ENCODE peak calls at places on chromosomes 11 and 22, in nine cellular contexts. One of them, this sample, is unnamed.

GRCh38 chr11:119144825-119145476 is 3.9 kb upstream of the ABCG4 start:
- DNase-seq in activated T-helper 1 cell treated with anti-CD3 and anti-CD28 coated beads, Interleukin-12 subunit alpha, Interleukin-12 subunit beta, Interleukin-2, Interleukin-4 antibody, amounts not matched to agents 30 ng/mL and 10 ng/mL and 1 ng/mL, durations not matched to agents 14 hours and 24 hours and 36 hours: no peak
- DNase-seq in fibroblast of lung: peak; percentile 71
- DNase-seq in ELR: peak; percentile 85
- DNase-seq in effector memory CD8-positive, alpha-beta T cell: no peak
- DNase-seq in putamen: no peak
- DNase-seq in epithelial cell of esophagus: peak; percentile 77
- DNase-seq in activated CD4-positive, alpha-beta T cell treated with anti-CD3 and anti-CD28 coated beads, Interleukin-2, amount 10 ng/mL, durations not matched to agents 7 days and 5 days: peak; percentile 34
- DNase-seq in posterior vena cava: no peak
- DNase-seq in this sample: peak; percentile 42

GRCh38 chr11:7673724-7674434 is 579 bp upstream of the CYB5R2 start:
- DNase-seq in ELR: peak; percentile 74
- DNase-seq in putamen: no peak
- DNase-seq in activated T-helper 1 cell treated with anti-CD3 and anti-CD28 coated beads, Interleukin-12 subunit alpha, Interleukin-12 subunit beta, Interleukin-2, Interleukin-4 antibody, amounts not matched to agents 30 ng/mL and 10 ng/mL and 1 ng/mL, durations not matched to agents 14 hours and 24 hours and 36 hours: no peak
- DNase-seq in activated CD4-positive, alpha-beta T cell treated with anti-CD3 and anti-CD28 coated beads, Interleukin-2, amount 10 ng/mL, durations not matched to agents 7 days and 5 days: no peak
- DNase-seq in effector memory CD8-positive, alpha-beta T cell: no peak
- DNase-seq in epithelial cell of esophagus: peak; percentile 56
- DNase-seq in fibroblast of lung: no peak
- DNase-seq in posterior vena cava: no peak
- DNase-seq in this sample: no peak

GRCh38 chr22:44586337-44586990 is 88.4 kb upstream of the RTL6 start:
- DNase-seq in posterior vena cava: peak; percentile 48
- DNase-seq in activated T-helper 1 cell treated with anti-CD3 and anti-CD28 coated beads, Interleukin-12 subunit alpha, Interleukin-12 subunit beta, Interleukin-2, Interleukin-4 antibody, amounts not matched to agents 30 ng/mL and 10 ng/mL and 1 ng/mL, durations not matched to agents 14 hours and 24 hours and 36 hours: no peak
- DNase-seq in effector memory CD8-positive, alpha-beta T cell: no peak
- DNase-seq in fibroblast of lung: no peak
- DNase-seq in putamen: no peak
- DNase-seq in activated CD4-positive, alpha-beta T cell treated with anti-CD3 and anti-CD28 coated beads, Interleukin-2, amount 10 ng/mL, durations not matched to agents 7 days and 5 days: no peak
- DNase-seq in ELR: no peak
- DNase-seq in epithelial cell of esophagus: peak; percentile 25
- DNase-seq in this sample: no peak

GRCh38 chr22:50251472-50252054 is 498 bp upstream of the HDAC10 start:
- DNase-seq in posterior vena cava: no peak
- DNase-seq in epithelial cell of esophagus: no peak
- DNase-seq in fibroblast of lung: no peak
- DNase-seq in ELR: no peak
- DNase-seq in activated CD4-positive, alpha-beta T cell treated with anti-CD3 and anti-CD28 coated beads, Interleukin-2, amount 10 ng/mL, durations not matched to agents 7 days and 5 days: no peak
- DNase-seq in putamen: no peak
- DNase-seq in effector memory CD8-positive, alpha-beta T cell: no peak
- DNase-seq in activated T-helper 1 cell treated with anti-CD3 and anti-CD28 coated beads, Interleukin-12 subunit alpha, Interleukin-12 subunit beta, Interleukin-2, Interleukin-4 antibody, amounts not matched to agents 30 ng/mL and 10 ng/mL and 1 ng/mL, durations not matched to agents 14 hours and 24 hours and 36 hours: no peak
- DNase-seq in this sample: no peak

GRCh38 chr11:45596571-45596970 is 68.9 kb downstream of the CHST1 start:
- DNase-seq in epithelial cell of esophagus: no peak
- DNase-seq in putamen: no peak
- DNase-seq in posterior vena cava: no peak
- DNase-seq in effector memory CD8-positive, alpha-beta T cell: no peak
- DNase-seq in fibroblast of lung: no peak
- DNase-seq in activated T-helper 1 cell treated with anti-CD3 and anti-CD28 coated beads, Interleukin-12 subunit alpha, Interleukin-12 subunit beta, Interleukin-2, Interleukin-4 antibody, amounts not matched to agents 30 ng/mL and 10 ng/mL and 1 ng/mL, durations not matched to agents 14 hours and 24 hours and 36 hours: no peak
- DNase-seq in ELR: no peak
- DNase-seq in activated CD4-positive, alpha-beta T cell treated with anti-CD3 and anti-CD28 coated beads, Interleukin-2, amount 10 ng/mL, durations not matched to agents 7 days and 5 days: no peak
- DNase-seq in this sample: no peak

GRCh38 chr11:58058276-58059010 is 27.7 kb downstream of the OR6Q1 start:
- DNase-seq in activated T-helper 1 cell treated with anti-CD3 and anti-CD28 coated beads, Interleukin-12 subunit alpha, Interleukin-12 subunit beta, Interleukin-2, Interleukin-4 antibody, amounts not matched to agents 30 ng/mL and 10 ng/mL and 1 ng/mL, durations not matched to agents 14 hours and 24 hours and 36 hours: no peak
- DNase-seq in effector memory CD8-positive, alpha-beta T cell: no peak
- DNase-seq in activated CD4-positive, alpha-beta T cell treated with anti-CD3 and anti-CD28 coated beads, Interleukin-2, amount 10 ng/mL, durations not matched to agents 7 days and 5 days: no peak
- DNase-seq in fibroblast of lung: no peak
- DNase-seq in ELR: peak; percentile 8
- DNase-seq in putamen: no peak
- DNase-seq in epithelial cell of esophagus: peak; percentile 52
- DNase-seq in posterior vena cava: no peak
- DNase-seq in this sample: peak; percentile 17

GRCh38 chr11:97111559-97111958 is 721.7 kb downstream of the JRKL start:
- DNase-seq in epithelial cell of esophagus: no peak
- DNase-seq in fibroblast of lung: no peak
- DNase-seq in putamen: no peak
- DNase-seq in effector memory CD8-positive, alpha-beta T cell: no peak
- DNase-seq in posterior vena cava: peak; percentile 50
- DNase-seq in activated T-helper 1 cell treated with anti-CD3 and anti-CD28 coated beads, Interleukin-12 subunit alpha, Interleukin-12 subunit beta, Interleukin-2, Interleukin-4 antibody, amounts not matched to agents 30 ng/mL and 10 ng/mL and 1 ng/mL, durations not matched to agents 14 hours and 24 hours and 36 hours: no peak
- DNase-seq in activated CD4-positive, alpha-beta T cell treated with anti-CD3 and anti-CD28 coated beads, Interleukin-2, amount 10 ng/mL, durations not matched to agents 7 days and 5 days: no peak
- DNase-seq in ELR: no peak
- DNase-seq in this sample: no peak

GRCh38 chr11:13003726-13004493 is 5.2 kb upstream of the RASSF10 start:
- DNase-seq in fibroblast of lung: peak; percentile 94
- DNase-seq in putamen: no peak
- DNase-seq in activated CD4-positive, alpha-beta T cell treated with anti-CD3 and anti-CD28 coated beads, Interleukin-2, amount 10 ng/mL, durations not matched to agents 7 days and 5 days: no peak
- DNase-seq in posterior vena cava: no peak
- DNase-seq in effector memory CD8-positive, alpha-beta T cell: no peak
- DNase-seq in activated T-helper 1 cell treated with anti-CD3 and anti-CD28 coated beads, Interleukin-12 subunit alpha, Interleukin-12 subunit beta, Interleukin-2, Interleukin-4 antibody, amounts not matched to agents 30 ng/mL and 10 ng/mL and 1 ng/mL, durations not matched to agents 14 hours and 24 hours and 36 hours: no peak
- DNase-seq in epithelial cell of esophagus: no peak
- DNase-seq in ELR: no peak
- DNase-seq in this sample: no peak

GRCh38 chr22:46092011-46092410 is 58.3 kb upstream of the PPARA start:
- DNase-seq in activated T-helper 1 cell treated with anti-CD3 and anti-CD28 coated beads, Interleukin-12 subunit alpha, Interleukin-12 subunit beta, Interleukin-2, Interleukin-4 antibody, amounts not matched to agents 30 ng/mL and 10 ng/mL and 1 ng/mL, durations not matched to agents 14 hours and 24 hours and 36 hours: no peak
- DNase-seq in epithelial cell of esophagus: no peak
- DNase-seq in ELR: no peak
- DNase-seq in putamen: no peak
- DNase-seq in posterior vena cava: no peak
- DNase-seq in activated CD4-positive, alpha-beta T cell treated with anti-CD3 and anti-CD28 coated beads, Interleukin-2, amount 10 ng/mL, durations not matched to agents 7 days and 5 days: no peak
- DNase-seq in fibroblast of lung: no peak
- DNase-seq in effector memory CD8-positive, alpha-beta T cell: no peak
- DNase-seq in this sample: no peak

GRCh38 chr11:75078233-75078632 is 18.4 kb downstream of the OR2AT4 start:
- DNase-seq in putamen: no peak
- DNase-seq in activated T-helper 1 cell treated with anti-CD3 and anti-CD28 coated beads, Interleukin-12 subunit alpha, Interleukin-12 subunit beta, Interleukin-2, Interleukin-4 antibody, amounts not matched to agents 30 ng/mL and 10 ng/mL and 1 ng/mL, durations not matched to agents 14 hours and 24 hours and 36 hours: no peak
- DNase-seq in activated CD4-positive, alpha-beta T cell treated with anti-CD3 and anti-CD28 coated beads, Interleukin-2, amount 10 ng/mL, durations not matched to agents 7 days and 5 days: no peak
- DNase-seq in effector memory CD8-positive, alpha-beta T cell: no peak
- DNase-seq in ELR: peak; percentile 56
- DNase-seq in posterior vena cava: no peak
- DNase-seq in epithelial cell of esophagus: no peak
- DNase-seq in fibroblast of lung: peak; percentile 22
- DNase-seq in this sample: peak; percentile 36

GRCh38 chr22:41043727-41044126 is 48.7 kb upstream of the EP300 start:
- DNase-seq in activated T-helper 1 cell treated with anti-CD3 and anti-CD28 coated beads, Interleukin-12 subunit alpha, Interleukin-12 subunit beta, Interleukin-2, Interleukin-4 antibody, amounts not matched to agents 30 ng/mL and 10 ng/mL and 1 ng/mL, durations not matched to agents 14 hours and 24 hours and 36 hours: no peak
- DNase-seq in ELR: no peak
- DNase-seq in fibroblast of lung: no peak
- DNase-seq in effector memory CD8-positive, alpha-beta T cell: no peak
- DNase-seq in activated CD4-positive, alpha-beta T cell treated with anti-CD3 and anti-CD28 coated beads, Interleukin-2, amount 10 ng/mL, durations not matched to agents 7 days and 5 days: no peak
- DNase-seq in posterior vena cava: no peak
- DNase-seq in putamen: no peak
- DNase-seq in epithelial cell of esophagus: no peak
- DNase-seq in this sample: no peak

GRCh38 chr11:78350646-78351165 is 66.9 kb downstream of the GAB2 start:
- DNase-seq in ELR: peak; percentile 32
- DNase-seq in epithelial cell of esophagus: no peak
- DNase-seq in putamen: peak; percentile 82
- DNase-seq in activated CD4-positive, alpha-beta T cell treated with anti-CD3 and anti-CD28 coated beads, Interleukin-2, amount 10 ng/mL, durations not matched to agents 7 days and 5 days: no peak
- DNase-seq in posterior vena cava: no peak
- DNase-seq in activated T-helper 1 cell treated with anti-CD3 and anti-CD28 coated beads, Interleukin-12 subunit alpha, Interleukin-12 subunit beta, Interleukin-2, Interleukin-4 antibody, amounts not matched to agents 30 ng/mL and 10 ng/mL and 1 ng/mL, durations not matched to agents 14 hours and 24 hours and 36 hours: no peak
- DNase-seq in fibroblast of lung: peak; percentile 67
- DNase-seq in effector memory CD8-positive, alpha-beta T cell: no peak
- DNase-seq in this sample: no peak

GRCh38 chr22:49664371-49664881 is 163.2 kb downstream of the BRD1 start:
- DNase-seq in effector memory CD8-positive, alpha-beta T cell: no peak
- DNase-seq in activated CD4-positive, alpha-beta T cell treated with anti-CD3 and anti-CD28 coated beads, Interleukin-2, amount 10 ng/mL, durations not matched to agents 7 days and 5 days: no peak
- DNase-seq in ELR: no peak
- DNase-seq in fibroblast of lung: no peak
- DNase-seq in putamen: no peak
- DNase-seq in posterior vena cava: no peak
- DNase-seq in activated T-helper 1 cell treated with anti-CD3 and anti-CD28 coated beads, Interleukin-12 subunit alpha, Interleukin-12 subunit beta, Interleukin-2, Interleukin-4 antibody, amounts not matched to agents 30 ng/mL and 10 ng/mL and 1 ng/mL, durations not matched to agents 14 hours and 24 hours and 36 hours: no peak
- DNase-seq in epithelial cell of esophagus: no peak
- DNase-seq in this sample: no peak

GRCh38 chr11:28767574-28767973 is 659.4 kb downstream of the METTL15 start:
- DNase-seq in epithelial cell of esophagus: peak; percentile 63
- DNase-seq in posterior vena cava: no peak
- DNase-seq in effector memory CD8-positive, alpha-beta T cell: no peak
- DNase-seq in putamen: no peak
- DNase-seq in fibroblast of lung: peak; percentile 93
- DNase-seq in activated T-helper 1 cell treated with anti-CD3 and anti-CD28 coated beads, Interleukin-12 subunit alpha, Interleukin-12 subunit beta, Interleukin-2, Interleukin-4 antibody, amounts not matched to agents 30 ng/mL and 10 ng/mL and 1 ng/mL, durations not matched to agents 14 hours and 24 hours and 36 hours: no peak
- DNase-seq in activated CD4-positive, alpha-beta T cell treated with anti-CD3 and anti-CD28 coated beads, Interleukin-2, amount 10 ng/mL, durations not matched to agents 7 days and 5 days: no peak
- DNase-seq in ELR: peak; percentile 78
- DNase-seq in this sample: no peak

GRCh38 chr11:133157180-133157579 is 375.1 kb downstream of the OPCML start:
- DNase-seq in epithelial cell of esophagus: no peak
- DNase-seq in activated T-helper 1 cell treated with anti-CD3 and anti-CD28 coated beads, Interleukin-12 subunit alpha, Interleukin-12 subunit beta, Interleukin-2, Interleukin-4 antibody, amounts not matched to agents 30 ng/mL and 10 ng/mL and 1 ng/mL, durations not matched to agents 14 hours and 24 hours and 36 hours: no peak
- DNase-seq in ELR: no peak
- DNase-seq in fibroblast of lung: no peak
- DNase-seq in effector memory CD8-positive, alpha-beta T cell: no peak
- DNase-seq in activated CD4-positive, alpha-beta T cell treated with anti-CD3 and anti-CD28 coated beads, Interleukin-2, amount 10 ng/mL, durations not matched to agents 7 days and 5 days: no peak
- DNase-seq in posterior vena cava: no peak
- DNase-seq in putamen: no peak
- DNase-seq in this sample: no peak

GRCh38 chr22:36017661-36018091 is 10.9 kb downstream of the RBFOX2 start:
- DNase-seq in effector memory CD8-positive, alpha-beta T cell: no peak
- DNase-seq in posterior vena cava: no peak
- DNase-seq in fibroblast of lung: no peak
- DNase-seq in activated T-helper 1 cell treated with anti-CD3 and anti-CD28 coated beads, Interleukin-12 subunit alpha, Interleukin-12 subunit beta, Interleukin-2, Interleukin-4 antibody, amounts not matched to agents 30 ng/mL and 10 ng/mL and 1 ng/mL, durations not matched to agents 14 hours and 24 hours and 36 hours: no peak
- DNase-seq in putamen: no peak
- DNase-seq in epithelial cell of esophagus: no peak
- DNase-seq in ELR: no peak
- DNase-seq in activated CD4-positive, alpha-beta T cell treated with anti-CD3 and anti-CD28 coated beads, Interleukin-2, amount 10 ng/mL, durations not matched to agents 7 days and 5 days: no peak
- DNase-seq in this sample: no peak

GRCh38 chr22:48340727-48341709 is 1486.7 kb downstream of the BRD1 start:
- DNase-seq in fibroblast of lung: no peak
- DNase-seq in posterior vena cava: no peak
- DNase-seq in activated T-helper 1 cell treated with anti-CD3 and anti-CD28 coated beads, Interleukin-12 subunit alpha, Interleukin-12 subunit beta, Interleukin-2, Interleukin-4 antibody, amounts not matched to agents 30 ng/mL and 10 ng/mL and 1 ng/mL, durations not matched to agents 14 hours and 24 hours and 36 hours: no peak
- DNase-seq in putamen: no peak
- DNase-seq in epithelial cell of esophagus: no peak
- DNase-seq in effector memory CD8-positive, alpha-beta T cell: no peak
- DNase-seq in activated CD4-positive, alpha-beta T cell treated with anti-CD3 and anti-CD28 coated beads, Interleukin-2, amount 10 ng/mL, durations not matched to agents 7 days and 5 days: no peak
- DNase-seq in ELR: no peak
- DNase-seq in this sample: no peak

GRCh38 chr11:110979696-110980095 is 265.8 kb upstream of the POU2AF2 start:
- DNase-seq in effector memory CD8-positive, alpha-beta T cell: no peak
- DNase-seq in fibroblast of lung: peak; percentile 75
- DNase-seq in posterior vena cava: no peak
- DNase-seq in ELR: no peak
- DNase-seq in activated CD4-positive, alpha-beta T cell treated with anti-CD3 and anti-CD28 coated beads, Interleukin-2, amount 10 ng/mL, durations not matched to agents 7 days and 5 days: no peak
- DNase-seq in activated T-helper 1 cell treated with anti-CD3 and anti-CD28 coated beads, Interleukin-12 subunit alpha, Interleukin-12 subunit beta, Interleukin-2, Interleukin-4 antibody, amounts not matched to agents 30 ng/mL and 10 ng/mL and 1 ng/mL, durations not matched to agents 14 hours and 24 hours and 36 hours: no peak
- DNase-seq in epithelial cell of esophagus: peak; percentile 14
- DNase-seq in putamen: no peak
- DNase-seq in this sample: peak; percentile 46

GRCh38 chr11:8810331-8811301 is 100.4 kb upstream of the AKIP1 start:
- DNase-seq in activated CD4-positive, alpha-beta T cell treated with anti-CD3 and anti-CD28 coated beads, Interleukin-2, amount 10 ng/mL, durations not matched to agents 7 days and 5 days: no peak
- DNase-seq in epithelial cell of esophagus: peak; percentile 80
- DNase-seq in putamen: peak; percentile 79
- DNase-seq in effector memory CD8-positive, alpha-beta T cell: no peak
- DNase-seq in fibroblast of lung: peak; percentile 86
- DNase-seq in posterior vena cava: peak; percentile 93
- DNase-seq in ELR: peak; percentile 83
- DNase-seq in activated T-helper 1 cell treated with anti-CD3 and anti-CD28 coated beads, Interleukin-12 subunit alpha, Interleukin-12 subunit beta, Interleukin-2, Interleukin-4 antibody, amounts not matched to agents 30 ng/mL and 10 ng/mL and 1 ng/mL, durations not matched to agents 14 hours and 24 hours and 36 hours: no peak
- DNase-seq in this sample: peak; percentile 79

GRCh38 chr22:42623756-42624446 is 9.2 kb upstream of the POLDIP3 start:
- DNase-seq in ELR: no peak
- DNase-seq in activated CD4-positive, alpha-beta T cell treated with anti-CD3 and anti-CD28 coated beads, Interleukin-2, amount 10 ng/mL, durations not matched to agents 7 days and 5 days: no peak
- DNase-seq in epithelial cell of esophagus: no peak
- DNase-seq in posterior vena cava: no peak
- DNase-seq in effector memory CD8-positive, alpha-beta T cell: no peak
- DNase-seq in putamen: no peak
- DNase-seq in fibroblast of lung: no peak
- DNase-seq in activated T-helper 1 cell treated with anti-CD3 and anti-CD28 coated beads, Interleukin-12 subunit alpha, Interleukin-12 subunit beta, Interleukin-2, Interleukin-4 antibody, amounts not matched to agents 30 ng/mL and 10 ng/mL and 1 ng/mL, durations not matched to agents 14 hours and 24 hours and 36 hours: no peak
- DNase-seq in this sample: no peak

GRCh38 chr11:20026629-20027545 is 133.4 kb downstream of the DBX1 start:
- DNase-seq in ELR: no peak
- DNase-seq in activated CD4-positive, alpha-beta T cell treated with anti-CD3 and anti-CD28 coated beads, Interleukin-2, amount 10 ng/mL, durations not matched to agents 7 days and 5 days: no peak
- DNase-seq in epithelial cell of esophagus: peak; percentile 95
- DNase-seq in posterior vena cava: no peak
- DNase-seq in fibroblast of lung: no peak
- DNase-seq in activated T-helper 1 cell treated with anti-CD3 and anti-CD28 coated beads, Interleukin-12 subunit alpha, Interleukin-12 subunit beta, Interleukin-2, Interleukin-4 antibody, amounts not matched to agents 30 ng/mL and 10 ng/mL and 1 ng/mL, durations not matched to agents 14 hours and 24 hours and 36 hours: no peak
- DNase-seq in putamen: no peak
- DNase-seq in effector memory CD8-positive, alpha-beta T cell: no peak
- DNase-seq in this sample: peak; percentile 84

GRCh38 chr22:19705181-19705934 is 8.9 kb upstream of the SEPTIN5 start:
- DNase-seq in fibroblast of lung: no peak
- DNase-seq in effector memory CD8-positive, alpha-beta T cell: no peak
- DNase-seq in putamen: no peak
- DNase-seq in activated T-helper 1 cell treated with anti-CD3 and anti-CD28 coated beads, Interleukin-12 subunit alpha, Interleukin-12 subunit beta, Interleukin-2, Interleukin-4 antibody, amounts not matched to agents 30 ng/mL and 10 ng/mL and 1 ng/mL, durations not matched to agents 14 hours and 24 hours and 36 hours: no peak
- DNase-seq in ELR: no peak
- DNase-seq in epithelial cell of esophagus: no peak
- DNase-seq in posterior vena cava: peak; percentile 72
- DNase-seq in activated CD4-positive, alpha-beta T cell treated with anti-CD3 and anti-CD28 coated beads, Interleukin-2, amount 10 ng/mL, durations not matched to agents 7 days and 5 days: no peak
- DNase-seq in this sample: no peak

GRCh38 chr22:49922926-49923325 is 4.5 kb downstream of the CRELD2 start:
- DNase-seq in posterior vena cava: no peak
- DNase-seq in putamen: no peak
- DNase-seq in activated T-helper 1 cell treated with anti-CD3 and anti-CD28 coated beads, Interleukin-12 subunit alpha, Interleukin-12 subunit beta, Interleukin-2, Interleukin-4 antibody, amounts not matched to agents 30 ng/mL and 10 ng/mL and 1 ng/mL, durations not matched to agents 14 hours and 24 hours and 36 hours: no peak
- DNase-seq in effector memory CD8-positive, alpha-beta T cell: no peak
- DNase-seq in ELR: no peak
- DNase-seq in fibroblast of lung: no peak
- DNase-seq in activated CD4-positive, alpha-beta T cell treated with anti-CD3 and anti-CD28 coated beads, Interleukin-2, amount 10 ng/mL, durations not matched to agents 7 days and 5 days: no peak
- DNase-seq in epithelial cell of esophagus: no peak
- DNase-seq in this sample: no peak